ENCODE peak calls at places on chromosomes 11 and 22, in four cellular contexts. N, Q, E and X are unnamed samples.

GRCh38 chr11:107467754-107468153 is 10.1 kb upstream of the CWF19L2 start:
- DNase-seq in Q (no peak), N (no peak), E (no peak), X (no peak)

GRCh38 chr11:62459080-62459479 is 40.2 kb downstream of the SCGB1A1 start:
- DNase-seq in N (peak; percentile 33), Q (no peak), E (no peak), X (no peak)

GRCh38 chr11:132024587-132025295 is 654.3 kb downstream of the NTM start:
- DNase-seq in N (peak; percentile 89), E (no peak), Q (no peak), X (no peak)

GRCh38 chr11:24249921-24250320 is 246.9 kb upstream of the LUZP2 start:
- DNase-seq in E (no peak), N (no peak), Q (no peak), X (no peak)

GRCh38 chr11:134850566-134850965 is 438.5 kb upstream of the B3GAT1 start:
- DNase-seq in Q (no peak), N (no peak), E (no peak), X (no peak)

GRCh38 chr22:36701941-36702640 is 1.5 kb downstream of the CACNG2 start:
- DNase-seq in E (no peak), N (no peak), Q (no peak), X (no peak)

GRCh38 chr11:126718319-126718718 is 282.3 kb downstream of the KIRREL3 start:
- DNase-seq in N (peak; percentile 18), Q (no peak), E (no peak), X (no peak)

GRCh38 chr22:30159561-30160353 is 79.5 kb downstream of the HORMAD2 start:
- DNase-seq in E (no peak), Q (no peak), N (peak; percentile 86), X (no peak)

GRCh38 chr11:123386746-123387510 is 43.1 kb upstream of the GRAMD1B start:
- DNase-seq in Q (no peak), E (no peak), N (peak; percentile 43), X (no peak)

GRCh38 chr22:19085233-19086043 is 36.8 kb downstream of the DGCR2 start:
- DNase-seq in Q (no peak), E (no peak), N (peak; percentile 52), X (peak; percentile 50)

GRCh38 chr11:130785376-130786110 is 130.7 kb downstream of the SNX19 start:
- DNase-seq in Q (no peak), N (peak; percentile 77), E (no peak), X (no peak)

GRCh38 chr11:69166186-69167115 is 10.7 kb downstream of the SMIM38 start:
- DNase-seq in E (peak; percentile 30), N (peak; percentile 93), Q (peak; percentile 19), X (peak; percentile 83)

GRCh38 chr22:30043181-30043580 is 37.1 kb upstream of the HORMAD2 start:
- DNase-seq in N (no peak), E (no peak), Q (no peak), X (no peak)

GRCh38 chr22:22156716-22157499 is 87.7 kb upstream of the VPREB1 start:
- DNase-seq in Q (peak; percentile 89), N (peak; percentile 73), E (no peak), X (peak; percentile 77)

GRCh38 chr11:1762537-1763302 is 1.0 kb downstream of the CTSD start:
- DNase-seq in N (no peak), Q (peak; percentile 88), E (peak; percentile 61), X (no peak)

GRCh38 chr11:69511358-69512015 is 30.0 kb downstream of the LINC01488 start:
- DNase-seq in N (no peak), E (no peak), Q (no peak), X (no peak)

GRCh38 chr22:22578702-22579424 is 19.8 kb upstream of the PRAME start:
- DNase-seq in E (peak; percentile 40), N (peak; percentile 39), Q (no peak), X (no peak)

GRCh38 chr11:134406264-134407185 is 5.5 kb downstream of the B3GAT1 start:
- DNase-seq in N (no peak), Q (no peak), E (no peak), X (no peak)

GRCh38 chr22:30572840-30573593 is 1.4 kb downstream of the GAL3ST1 start:
- DNase-seq in E (no peak), N (no peak), Q (peak; percentile 82), X (no peak)

GRCh38 chr22:35894937-35895708 is 133.5 kb downstream of the RBFOX2 start:
- DNase-seq in Q (no peak), E (no peak), N (peak; percentile 79), X (no peak)

GRCh38 chr11:128481135-128481534 is 106.2 kb downstream of the ETS1 start:
- DNase-seq in N (peak; percentile 93), E (no peak), Q (no peak), X (no peak)

GRCh38 chr22:47237890-47238480 is 475.5 kb downstream of the TBC1D22A start:
- DNase-seq in N (no peak), Q (no peak), E (no peak), X (no peak)

GRCh38 chr11:93031386-93031785 is 61.9 kb downstream of the MTNR1B start:
- DNase-seq in N (peak; percentile 82), Q (no peak), E (no peak), X (no peak)

GRCh38 chr11:61279934-61280656 is 15.0 kb downstream of the VWCE start:
- DNase-seq in N (peak; percentile 58), E (no peak), Q (no peak), X (no peak)

GRCh38 chr11:12867531-12867930 is 141.6 kb upstream of the RASSF10 start:
- DNase-seq in E (no peak), N (no peak), Q (no peak), X (no peak)

GRCh38 chr11:13667795-13668101 is 720 bp upstream of the FAR1 start:
- DNase-seq in Q (no peak), N (no peak), E (no peak), X (no peak)

GRCh38 chr11:94928146-94928995 is 45.0 kb downstream of the CWC15 start:
- DNase-seq in Q (no peak), N (no peak), E (no peak), X (no peak)

GRCh38 chr11:15742626-15743243 is 613.6 kb downstream of the SOX6 start:
- DNase-seq in Q (no peak), E (no peak), N (peak; percentile 50), X (no peak)

GRCh38 chr22:38694049-38694448 is 6.7 kb downstream of the JOSD1 start:
- DNase-seq in Q (peak; percentile 83), N (no peak), E (no peak), X (no peak)

GRCh38 chr11:44498524-44498923 is 66.9 kb upstream of the CD82 start:
- DNase-seq in Q (no peak), E (no peak), N (no peak), X (no peak)

GRCh38 chr22:25212337-25212736 is 7.1 kb upstream of the CRYBB2 start:
- DNase-seq in N (no peak), E (no peak), Q (no peak), X (no peak)

GRCh38 chr22:26547426-26547825 is 35.2 kb upstream of the TFIP11 start:
- DNase-seq in E (no peak), Q (no peak), N (peak; percentile 11), X (no peak)

GRCh38 chr11:74971424-74971823 is 17.3 kb upstream of the NEU3 start:
- DNase-seq in Q (no peak), N (no peak), E (no peak), X (no peak)

DNA sequence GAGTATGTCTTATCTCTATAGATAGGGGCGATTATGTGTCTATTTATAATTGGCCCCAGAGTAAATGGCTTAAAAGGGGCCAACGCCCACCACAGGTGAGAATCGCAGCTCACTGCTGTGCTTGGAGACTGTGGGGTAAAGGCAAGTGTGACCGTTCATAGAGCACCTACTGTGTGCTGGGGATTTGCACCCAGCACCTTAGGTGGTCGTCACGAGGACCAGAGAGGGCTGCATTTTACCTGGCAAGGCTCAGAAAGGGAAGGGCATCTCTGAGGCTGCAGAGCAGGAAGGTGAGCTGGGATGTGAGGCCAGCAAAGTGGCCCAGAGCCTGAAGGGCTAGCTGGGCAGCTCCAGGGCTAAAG is 13.8 kb upstream of the TCF20 start:
- DNase-seq in Q (no peak), N (no peak), E (no peak), X (no peak)
- H3K27me3 ChIP-seq in Q (no peaks in the 10 kb centered on the region), N (peaks cover 47% of the 10 kb centered on the region), E (peaks cover 85% of the 10 kb centered on the region), X (peaks cover 1% of the 10 kb centered on the region)

DNA sequence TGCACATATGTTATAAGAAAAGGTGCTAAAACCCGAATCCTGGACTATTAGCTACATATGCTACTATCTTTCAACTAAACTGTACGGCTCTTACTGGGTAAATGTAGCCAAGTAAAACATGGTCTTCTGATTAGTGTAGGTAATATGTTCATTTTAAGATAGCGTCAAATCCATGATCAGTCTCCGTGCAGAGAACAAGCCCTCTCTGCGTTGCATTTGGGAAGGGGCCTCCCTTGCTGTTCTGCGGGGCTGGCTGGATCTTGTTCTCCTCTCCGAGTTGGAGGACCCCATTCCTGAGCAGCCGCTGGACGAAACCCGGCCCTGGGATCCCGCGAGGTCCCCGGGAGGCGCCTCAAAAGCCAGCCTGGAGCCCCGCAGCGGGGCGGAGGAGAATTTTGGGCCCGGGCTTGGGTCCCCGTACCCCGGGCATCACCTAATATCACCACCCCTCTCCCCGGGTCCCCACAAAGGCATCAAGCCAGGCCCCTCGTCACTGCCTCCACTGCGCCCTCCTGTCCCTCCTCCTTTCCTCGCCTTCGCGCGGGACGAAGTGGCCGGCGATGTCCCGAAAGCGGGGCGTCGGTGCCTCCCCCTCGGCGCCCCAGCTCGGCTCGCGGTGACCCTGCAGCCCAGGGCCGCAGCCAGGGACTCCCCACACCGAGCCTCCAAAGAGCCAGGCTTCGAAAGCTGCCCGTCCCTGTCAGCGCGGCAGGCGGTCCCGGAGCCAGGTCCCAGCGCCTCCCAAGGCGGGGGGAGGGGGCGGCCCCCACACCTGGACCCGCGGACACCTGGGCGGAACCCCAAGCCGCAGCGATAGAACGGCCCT is 54.5 kb upstream of the FBXO3 start:
- DNase-seq in E (no peak), Q (no peak), N (no peak), X (no peak)
- H3K4me3 ChIP-seq in E (peak overlapping the region; percentile 65), Q (peak overlapping the region; percentile 43), N (peak overlapping the region; percentile 36), X (peak overlapping the region; percentile 5)

DNA sequence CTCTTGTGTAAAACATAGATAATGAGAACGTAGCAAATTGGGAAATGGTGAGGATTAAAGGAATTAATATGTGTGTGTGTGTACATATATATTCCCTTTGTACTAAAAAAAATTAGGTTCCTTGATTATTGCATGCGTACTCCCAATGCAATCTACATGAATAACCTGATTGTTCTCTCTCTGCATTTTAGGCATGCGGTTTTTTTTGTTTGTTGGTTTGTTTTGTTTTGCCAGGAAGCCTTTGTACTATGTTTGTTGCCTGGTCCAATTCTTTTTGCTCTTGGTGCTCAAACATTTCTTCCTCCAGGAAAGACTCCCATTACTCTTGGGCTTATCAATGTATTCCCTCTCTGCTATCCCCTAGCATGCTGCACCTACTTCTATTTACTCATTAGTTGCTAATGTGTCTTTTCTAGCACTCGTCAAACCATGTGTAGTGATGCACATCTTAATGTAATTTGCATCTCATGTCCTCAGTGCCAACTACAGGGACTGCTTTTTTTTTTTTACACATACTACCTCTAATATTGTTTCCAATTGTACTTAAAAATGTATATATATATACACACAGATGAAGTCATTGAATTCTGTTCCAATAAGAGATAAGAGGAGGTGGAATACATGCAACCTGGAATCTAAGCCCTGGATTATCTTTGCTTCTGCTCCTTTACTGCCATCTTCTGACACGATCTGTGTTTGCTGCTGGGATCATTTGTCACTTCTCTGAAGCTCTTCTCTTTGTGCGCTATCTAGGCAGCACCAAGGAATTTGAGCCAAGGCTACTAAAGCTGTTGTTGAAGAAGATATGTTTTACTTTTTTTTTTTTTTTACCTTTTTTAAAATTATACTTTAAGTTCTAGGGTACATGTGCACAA is 197.2 kb upstream of the ANO3 start:
- DNase-seq in E (no peak), N (peak; percentile 38), Q (no peak), X (no peak)
- TF ChIP-seq CTCF in E (peak; percentile 59), N (no peak), Q (no peak), X (peak; percentile 38)

DNA sequence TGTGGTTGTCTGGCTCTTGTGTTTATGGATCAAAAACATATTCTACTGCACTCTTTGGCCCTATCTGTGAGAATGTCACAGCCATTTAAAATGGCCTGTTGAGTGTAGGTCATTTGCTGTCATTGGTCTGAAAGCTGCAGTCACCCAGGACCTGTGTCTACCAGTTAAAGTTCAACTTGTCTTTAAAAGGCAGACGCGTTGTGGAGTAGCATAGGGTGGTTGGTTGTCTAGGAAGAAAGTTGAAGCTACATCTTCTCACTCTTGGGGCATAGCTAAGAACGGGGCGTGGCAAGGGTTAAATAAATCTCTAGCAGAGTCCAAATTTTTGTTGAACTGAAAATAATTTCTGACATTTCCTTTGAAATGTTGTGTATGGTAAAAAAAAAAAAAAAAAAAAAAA is 110.7 kb upstream of the E2F8 start:
- DNase-seq in Q (no peak), N (no peak), E (no peak), X (no peak)
- H3K27me3 ChIP-seq in Q (peaks cover 3% of the 10 kb centered on the region), N (peaks cover 68% of the 10 kb centered on the region), E (peaks cover 67% of the 10 kb centered on the region), X (no peaks in the 10 kb centered on the region)